ENCODE peak calls at places on chromosomes 1 and 21, in four cellular contexts. J, I, H and W are unnamed samples.

GRCh38 chr1:94617957-94618739 is 76.6 kb upstream of the F3 start:
- DNase-seq in J (no peak), I (no peak), H (no peak), W (no peak)

GRCh38 chr1:236543065-236543669 is 19.4 kb downstream of the LGALS8 start:
- DNase-seq in J (peak), I (no peak), H (no peak), W (no peak)

GRCh38 chr1:153395776-153396175 is 4.9 kb upstream of the S100A8 start:
- DNase-seq in J (no peak), I (no peak), H (no peak), W (no peak)

GRCh38 chr1:154948079-154948478 is 7.8 kb downstream of the PBXIP1 start:
- DNase-seq in J (no peak), I (no peak), H (no peak), W (no peak)

GRCh38 chr1:217088521-217089221 is 365.4 kb upstream of the ESRRG start:
- DNase-seq in J (no peak), I (no peak), H (no peak), W (no peak)

GRCh38 chr1:117051224-117052064 is 8.7 kb upstream of the TTF2 start:
- DNase-seq in J (no peak), I (peak), H (peak), W (no peak)

GRCh38 chr21:42850866-42851391 is 28.4 kb downstream of the WDR4 start:
- DNase-seq in J (no peak), I (no peak), H (no peak), W (peak)

GRCh38 chr1:107555578-107555977 is 409.4 kb downstream of the VAV3 start:
- DNase-seq in J (no peak), I (no peak), H (no peak), W (no peak)

GRCh38 chr1:111541721-111542120 is 38.3 kb upstream of the ADORA3 start:
- DNase-seq in J (no peak), I (no peak), H (no peak), W (no peak)

GRCh38 chr1:93715529-93716126 is 34.0 kb upstream of the BCAR3 start:
- DNase-seq in J (peak), I (no peak), H (no peak), W (no peak)

GRCh38 chr1:41868241-41868953 is 50.3 kb downstream of the HIVEP3 start:
- DNase-seq in J (no peak), I (no peak), H (no peak), W (no peak)

GRCh38 chr1:160739098-160739511 is at the start of gene SLAMF7:
- DNase-seq in J (no peak), I (peak), H (no peak), W (peak)

GRCh38 chr1:220239213-220239612 is 33.0 kb downstream of the RAB3GAP2 start:
- DNase-seq in J (no peak), I (no peak), H (no peak), W (no peak)

GRCh38 chr21:45142469-45142868 is 68.1 kb downstream of the ADARB1 start:
- DNase-seq in J (no peak), I (no peak), H (no peak), W (no peak)

GRCh38 chr1:182680901-182681300 is 3.5 kb downstream of the RGS8 start:
- DNase-seq in J (no peak), I (no peak), H (no peak), W (no peak)

GRCh38 chr1:197521118-197521739 is 253.2 kb downstream of the CRB1 start:
- DNase-seq in J (no peak), I (no peak), H (no peak), W (no peak)

GRCh38 chr21:33265664-33266049 is 510 bp upstream of the IL10RB start:
- DNase-seq in J (peak), I (peak), H (peak), W (peak)

GRCh38 chr1:215052256-215052655 is 30.3 kb upstream of the KCNK2 start:
- DNase-seq in J (no peak), I (no peak), H (no peak), W (no peak)

GRCh38 chr1:243712890-243713425 is 137.1 kb downstream of the AKT3 start:
- DNase-seq in J (no peak), I (no peak), H (no peak), W (no peak)

DNA sequence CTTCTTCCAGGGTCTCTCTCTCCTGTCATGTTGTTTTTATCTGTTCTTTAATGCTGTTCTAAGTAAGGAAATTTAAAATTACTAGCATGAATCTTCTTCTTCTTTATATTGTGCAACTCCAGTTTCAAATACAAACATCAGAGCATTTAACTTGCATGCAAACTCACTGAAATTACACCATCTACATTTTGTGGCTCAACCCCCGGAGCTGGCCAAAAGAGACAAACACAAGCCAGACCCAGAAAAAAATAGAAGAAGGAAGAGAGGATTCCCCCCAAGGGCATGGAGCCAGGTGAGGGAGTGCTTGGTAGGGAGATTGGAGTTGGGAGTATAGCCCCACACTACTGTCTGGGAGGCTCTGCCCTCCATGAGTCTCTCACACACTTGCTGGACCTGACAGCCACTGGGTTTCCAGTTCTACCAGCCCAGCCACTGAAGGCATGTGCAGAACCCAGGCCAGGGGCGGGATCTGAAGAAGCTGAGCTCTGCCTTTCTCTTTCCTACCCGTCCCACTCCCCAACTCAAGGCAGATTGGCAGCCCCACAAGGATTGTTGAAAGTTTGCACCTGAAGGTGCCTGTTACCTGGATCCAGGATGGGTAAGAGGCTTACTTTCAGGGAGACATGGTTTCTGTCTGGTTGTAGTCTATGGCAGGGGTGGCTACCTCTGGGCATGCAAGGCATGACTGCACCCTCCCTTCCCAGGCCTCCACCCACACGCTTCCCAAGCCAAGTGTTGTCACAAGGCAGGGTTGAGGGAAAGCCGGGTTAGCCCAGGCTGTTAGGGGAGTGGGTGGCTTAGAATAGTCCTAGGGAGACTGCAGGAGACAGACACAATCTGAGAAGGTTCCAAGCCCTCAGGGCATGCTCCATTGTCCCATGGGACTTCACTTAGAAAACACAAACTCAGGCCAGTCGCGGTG is 297.2 kb downstream of the TGFB2 start:
- DNase-seq in J (no peak), I (no peak), H (no peak), W (no peak)
- TF ChIP-seq CTCF in J (no peak), I (no peak), H (no peak), W (no peak)

GRCh38 chr1:6414881-6415280 is 4.8 kb downstream of the HES2 start:
- DNase-seq in J (no peak), I (no peak), H (no peak), W (no peak)

GRCh38 chr1:6416906-6417305 is 2.8 kb downstream of the HES2 start:
- DNase-seq in J (no peak), I (no peak), H (no peak), W (no peak)

GRCh38 chr1:6415979-6416656 is 3.6 kb downstream of the HES2 start:
- DNase-seq in J (no peak), I (no peak), H (no peak), W (no peak)

GRCh38 chr1:6412896-6413295 is 6.8 kb downstream of the HES2 start:
- DNase-seq in J (no peak), I (no peak), H (no peak), W (no peak)

GRCh38 chr1:6414443-6414844 is 5.3 kb downstream of the HES2 start:
- DNase-seq in J (no peak), I (no peak), H (peak), W (no peak)
- TF ChIP-seq CTCF in J (peak), I (no peak), H (peak), W (no peak)

GRCh38 chr1:78472851-78473496 is 17.8 kb upstream of the PTGFR start:
- DNase-seq in J (no peak), I (no peak), H (no peak), W (no peak)
- TF ChIP-seq CTCF in J (no peak), I (no peak), H (no peak), W (no peak)

DNA sequence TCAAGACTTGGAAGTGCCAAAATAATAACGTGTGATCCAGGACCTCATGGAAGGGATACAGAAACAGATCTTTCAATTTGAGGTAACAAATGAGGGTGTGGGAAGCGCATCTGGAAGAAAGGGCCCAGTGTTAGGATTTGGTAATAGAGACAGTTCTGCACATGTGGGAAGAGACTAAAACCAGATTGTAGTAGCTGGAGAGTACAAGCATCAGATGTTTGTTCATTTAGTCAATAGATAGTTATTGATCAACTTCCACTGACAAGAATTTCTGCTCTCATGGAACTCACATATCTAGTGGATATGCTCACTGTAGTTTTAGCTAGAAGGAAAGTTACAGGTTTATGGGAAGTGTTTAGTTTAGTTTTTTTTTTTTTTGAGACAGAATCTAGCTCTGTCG is 153.6 kb downstream of the TLR5 start:
- DNase-seq in J (no peak), I (no peak), H (no peak), W (no peak)
- TF ChIP-seq CTCF in J (no peak), I (no peak), H (no peak), W (no peak)

GRCh38 chr1:166980818-166981217 is 5.5 kb upstream of the ILDR2 start:
- DNase-seq in J (no peak), I (no peak), H (no peak), W (no peak)
- TF ChIP-seq CTCF in J (no peak), I (no peak), H (no peak), W (no peak)

DNA sequence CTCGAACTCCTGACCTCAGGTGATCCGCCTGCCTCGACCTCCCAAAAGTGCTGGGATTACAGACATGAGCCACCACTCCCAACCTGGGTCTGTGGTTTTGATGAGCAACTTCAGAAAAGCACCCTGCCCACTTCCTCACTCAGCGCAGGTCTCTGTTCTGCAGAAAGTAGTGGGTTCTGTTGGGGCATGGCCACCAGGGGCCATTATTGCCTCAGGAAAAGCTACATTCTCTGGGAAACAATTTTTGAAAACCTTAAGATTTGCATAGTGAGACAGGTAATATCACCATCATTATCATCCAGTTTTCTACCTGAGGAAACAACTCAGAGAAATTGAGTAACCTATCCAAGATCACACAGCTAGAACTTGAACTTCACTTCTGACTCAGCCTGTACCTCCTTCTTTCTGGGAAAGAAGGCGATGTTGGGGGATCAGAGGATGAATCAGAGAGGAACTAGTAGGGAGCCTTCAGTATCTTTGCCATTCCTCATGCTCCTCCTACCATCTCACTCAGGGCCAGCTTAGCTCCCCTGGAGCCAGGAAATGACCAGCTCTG is 7.1 kb upstream of the NES start:
- DNase-seq in J (no peak), I (no peak), H (no peak), W (no peak)
- TF ChIP-seq CTCF in J (no peak), I (no peak), H (no peak), W (no peak)